ENCODE peak calls at places on chromosomes 12 and 14, in seven cellular contexts. W, F, O, C, N, R and E are unnamed samples. For H3K4me1, the result is how much of the 10 kb centered on the place peaks cover.

GRCh38 chr12:53231859-53232640 is at the start of gene RARG:
- DNase-seq in R (peak), C (peak), W (no peak), O (peak), F (peak), N (peak), E (peak)

GRCh38 chr12:73321319-73321718 is 1049.1 kb downstream of the TRHDE start:
- DNase-seq in C (no peak), F (no peak), N (no peak), O (no peak), W (no peak), R (no peak), E (no peak)

GRCh38 chr12:6229823-6230222 is 29.6 kb downstream of the CD9 start:
- DNase-seq in N (peak), R (peak), C (peak), O (no peak), W (no peak), F (peak), E (no peak)

GRCh38 chr12:55935742-55936151 is 4.8 kb downstream of the DGKA start:
- DNase-seq in N (peak), F (peak), O (peak), W (no peak), C (no peak), R (no peak), E (no peak)

GRCh38 chr14:38502241-38502640 is 246.3 kb upstream of the CLEC14A start:
- DNase-seq in R (no peak), O (no peak), N (no peak), W (no peak), C (no peak), F (no peak), E (no peak)

GRCh38 chr12:2138871-2139308 is 86.1 kb downstream of the CACNA1C start:
- DNase-seq in O (no peak), C (no peak), W (no peak), N (no peak), F (no peak), R (no peak), E (no peak)

GRCh38 chr14:64943981-64944520 is 1.5 kb upstream of the GPX2 start:
- DNase-seq in R (no peak), C (no peak), O (no peak), F (no peak), N (peak), W (no peak), E (no peak)

GRCh38 chr14:104226421-104227385 is 88.3 kb downstream of the KIF26A start:
- DNase-seq in R (no peak), W (no peak), F (no peak), N (peak), O (no peak), C (no peak), E (no peak)

GRCh38 chr14:89958966-89959365 is 3.2 kb downstream of the TDP1 start:
- DNase-seq in R (no peak), F (no peak), C (no peak), W (no peak), N (no peak), O (no peak), E (no peak)

GRCh38 chr14:40887912-40888311 is 718.8 kb upstream of the LRFN5 start:
- DNase-seq in F (no peak), R (no peak), N (no peak), C (no peak), W (no peak), O (no peak), E (no peak)

GRCh38 chr12:120361506-120362208 is 7.3 kb downstream of the MSI1 start:
- DNase-seq in N (peak), O (no peak), C (peak), R (no peak), W (no peak), F (peak), E (no peak)

GRCh38 chr12:67633708-67634107 is 14.8 kb upstream of the DYRK2 start:
- DNase-seq in R (no peak), C (no peak), W (no peak), N (no peak), O (no peak), F (peak), E (no peak)

GRCh38 chr12:113962733-113963132 is 3.4 kb downstream of the RBM19 start:
- DNase-seq in C (no peak), O (no peak), N (no peak), F (no peak), W (no peak), R (no peak), E (no peak)

GRCh38 chr14:102187583-102188001 is 47.9 kb downstream of the WDR20 start:
- DNase-seq in W (no peak), N (peak), C (no peak), R (peak), O (no peak), F (peak), E (no peak)

GRCh38 chr14:24853446-24853845 is 196.5 kb downstream of the STXBP6 start:
- DNase-seq in W (no peak), R (no peak), C (no peak), F (no peak), N (no peak), O (no peak), E (no peak)

GRCh38 chr12:50265770-50266524 is 17.4 kb downstream of the LIMA1 start:
- DNase-seq in N (no peak), F (no peak), C (no peak), O (no peak), R (peak), W (no peak), E (no peak)

GRCh38 chr12:100801335-100801734 is 6.8 kb downstream of the ANO4 start:
- DNase-seq in R (no peak), F (no peak), N (no peak), C (no peak), O (no peak), W (no peak), E (no peak)

GRCh38 chr14:96156804-96157760 is 47.6 kb upstream of the BDKRB2 start:
- DNase-seq in C (no peak), N (no peak), W (no peak), O (no peak), F (no peak), R (no peak), E (no peak)

GRCh38 chr14:73771848-73772705 is 57.9 kb upstream of the PNMA1 start:
- DNase-seq in C (no peak), R (peak), F (peak), O (peak), W (no peak), N (peak), E (peak)

GRCh38 chr14:100532154-100532915 is 54.9 kb downstream of the BEGAIN start:
- DNase-seq in W (no peak), N (peak), R (peak), C (peak), F (no peak), O (peak), E (no peak)

GRCh38 chr12:39178837-39179236 is 264.1 kb downstream of the KIF21A start:
- DNase-seq in W (no peak), C (no peak), O (no peak), R (no peak), N (no peak), F (no peak), E (no peak)

GRCh38 chr14:101505216-101505970 is 55.9 kb upstream of the DIO3 start:
- DNase-seq in R (no peak), F (peak), O (no peak), N (peak), W (no peak), C (peak), E (no peak)

DNA sequence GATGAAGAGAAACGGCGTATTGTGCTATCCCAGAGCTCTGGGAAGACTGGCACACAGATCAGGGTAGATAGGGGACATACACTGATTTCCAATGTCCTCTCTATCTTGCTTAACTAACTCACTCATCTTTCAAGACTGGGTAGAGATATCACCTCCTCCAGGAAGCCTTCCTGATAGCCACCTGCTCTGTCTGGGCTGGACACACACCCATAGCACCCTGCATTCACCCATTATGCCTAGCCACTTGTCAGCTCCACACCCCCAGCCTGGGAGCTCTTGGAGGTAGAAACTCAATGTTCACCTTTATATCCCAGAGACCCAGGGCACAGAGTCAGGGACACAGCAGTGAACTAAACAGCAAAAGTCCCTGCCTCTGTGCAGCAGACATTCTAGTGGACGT is 52.0 kb downstream of the ACTN1 start:
- DNase-seq in F (no peak), W (no peak), N (no peak), O (no peak), C (no peak), R (no peak), E (no peak)
- H3K4me1 ChIP-seq in F (under half), W (under half), N (under half), O (half or more), C (under half), R (under half), E (under half)

GRCh38 chr12:92445253-92446081 is 257.3 kb upstream of the PLEKHG7 start:
- DNase-seq in R (peak), C (no peak), W (no peak), F (peak), O (no peak), N (no peak), E (no peak)
- H3K27ac ChIP-seq in R (peak), C (no peak), W (peak), F (peak), O (no peak), N (no peak), E (no peak)

DNA sequence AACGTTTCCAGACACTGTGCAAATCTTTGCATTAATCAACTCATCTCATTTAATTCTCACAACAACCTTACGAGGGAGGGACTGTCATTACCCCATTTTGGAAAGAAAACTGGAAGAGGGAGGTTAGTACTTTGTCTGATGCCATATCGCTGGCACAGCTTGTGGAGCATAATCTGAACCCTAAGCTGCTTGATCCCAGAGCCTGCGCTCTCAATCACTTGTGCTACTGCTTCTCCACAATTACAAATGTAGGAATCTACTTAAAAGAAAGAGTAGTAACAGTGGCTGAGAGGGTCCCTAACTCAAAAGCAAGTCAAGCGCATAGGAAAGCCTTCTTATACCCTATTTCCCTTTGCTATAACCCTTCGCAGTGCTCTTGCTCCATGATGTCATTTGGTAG is 3.2 kb downstream of the EFS start:
- DNase-seq in C (no peak), R (no peak), N (no peak), F (no peak), W (no peak), O (no peak), E (no peak)
- H3K4me1 ChIP-seq in C (half or more), R (under half), N (under half), F (under half), W (under half), O (under half), E (under half)

DNA sequence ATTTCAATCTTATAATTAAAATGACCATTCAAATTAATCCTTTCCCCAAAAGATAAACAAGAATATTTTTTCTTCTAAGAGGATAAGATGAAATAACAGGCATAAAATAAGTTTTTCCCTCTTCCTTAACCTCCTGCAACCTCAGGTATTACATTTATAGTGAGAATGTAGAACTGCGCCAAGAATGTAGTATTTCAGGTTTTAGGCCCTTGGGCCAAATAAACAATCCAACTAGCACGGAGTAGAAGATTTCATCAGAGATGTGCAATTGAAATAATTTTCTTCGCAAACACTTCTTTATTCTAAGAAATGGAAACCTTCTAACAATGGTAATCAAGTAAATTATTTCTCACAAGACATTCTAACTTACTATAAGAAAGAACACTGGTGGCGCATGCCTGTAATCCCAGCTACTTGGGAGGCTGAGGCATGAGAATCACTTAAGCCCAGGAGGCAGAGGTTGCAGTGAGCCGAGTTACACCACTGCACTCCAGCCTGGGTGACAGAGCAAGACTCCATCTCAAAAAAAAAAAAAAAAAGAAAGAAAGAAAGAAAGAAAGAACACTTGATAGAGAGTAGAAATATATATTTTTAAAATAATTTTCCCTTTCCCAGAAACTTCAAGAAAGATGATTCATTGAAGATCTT is 100.8 kb downstream of the TAOK3 start:
- DNase-seq in R (peak), O (no peak), W (no peak), C (no peak), F (no peak), N (no peak), E (no peak)
- H3K27ac ChIP-seq in R (peak), O (no peak), W (peak), C (no peak), F (no peak), N (no peak), E (no peak)

DNA sequence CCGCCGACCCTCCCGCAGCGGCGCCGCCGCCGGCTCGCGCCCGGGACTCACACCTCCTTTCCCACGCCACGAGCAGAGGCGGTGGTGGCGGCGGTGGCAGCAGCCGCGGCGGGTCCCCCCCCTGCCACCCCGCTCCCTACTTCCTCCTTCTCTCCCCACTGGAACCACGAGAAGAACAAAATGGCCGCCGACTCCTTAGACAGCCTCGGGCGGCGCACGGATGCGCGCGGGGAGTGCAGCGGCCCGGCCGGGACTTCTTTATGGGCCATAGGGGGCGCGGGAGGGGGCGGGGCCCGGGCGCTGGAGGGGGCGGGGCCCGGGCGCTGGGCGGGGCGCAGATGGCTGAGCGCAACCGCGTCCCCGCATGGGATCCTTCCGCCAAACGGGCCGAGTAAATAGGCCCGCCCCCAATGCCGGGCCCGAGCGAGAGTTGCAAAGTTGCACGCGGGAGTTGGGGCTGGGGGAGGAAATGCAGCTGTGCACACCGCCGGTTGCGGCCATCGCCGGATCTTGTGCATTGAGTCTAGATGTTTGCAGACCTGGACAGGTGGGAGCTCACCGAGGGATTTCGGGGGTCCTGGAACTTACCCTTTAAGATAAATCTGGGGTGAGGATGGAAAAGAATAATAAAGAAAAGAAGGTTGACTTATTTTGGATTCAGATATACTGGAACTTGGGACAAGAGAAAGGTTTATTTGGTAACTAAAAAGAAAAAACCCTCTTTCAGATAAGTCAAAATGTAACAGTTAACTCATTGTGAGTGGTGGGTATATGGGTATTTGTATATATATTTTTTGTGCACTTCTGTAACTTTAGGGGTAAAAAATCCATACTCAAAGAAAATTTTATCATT is at the start of gene PPP1CC:
- DNase-seq in O (peak), C (peak), N (peak), W (peak), R (peak), F (peak), E (peak)
- H3K4me1 ChIP-seq in O (under half), C (half or more), N (under half), W (under half), R (under half), F (under half), E (under half)

GRCh38 chr12:95228617-95229016 is 11.0 kb downstream of the VEZT start:
- DNase-seq in O (no peak), R (no peak), F (no peak), C (no peak), N (no peak), W (no peak), E (no peak)

GRCh38 chr12:95231190-95231589 is 13.6 kb downstream of the VEZT start:
- DNase-seq in F (no peak), W (no peak), N (no peak), C (no peak), R (no peak), O (no peak), E (no peak)

GRCh38 chr12:95225645-95226212 is 8.1 kb downstream of the VEZT start:
- DNase-seq in C (no peak), N (no peak), W (no peak), O (no peak), R (no peak), F (peak), E (no peak)

GRCh38 chr12:95230313-95230712 is 12.7 kb downstream of the VEZT start:
- DNase-seq in O (no peak), F (no peak), C (no peak), R (no peak), W (no peak), N (no peak), E (no peak)

DNA sequence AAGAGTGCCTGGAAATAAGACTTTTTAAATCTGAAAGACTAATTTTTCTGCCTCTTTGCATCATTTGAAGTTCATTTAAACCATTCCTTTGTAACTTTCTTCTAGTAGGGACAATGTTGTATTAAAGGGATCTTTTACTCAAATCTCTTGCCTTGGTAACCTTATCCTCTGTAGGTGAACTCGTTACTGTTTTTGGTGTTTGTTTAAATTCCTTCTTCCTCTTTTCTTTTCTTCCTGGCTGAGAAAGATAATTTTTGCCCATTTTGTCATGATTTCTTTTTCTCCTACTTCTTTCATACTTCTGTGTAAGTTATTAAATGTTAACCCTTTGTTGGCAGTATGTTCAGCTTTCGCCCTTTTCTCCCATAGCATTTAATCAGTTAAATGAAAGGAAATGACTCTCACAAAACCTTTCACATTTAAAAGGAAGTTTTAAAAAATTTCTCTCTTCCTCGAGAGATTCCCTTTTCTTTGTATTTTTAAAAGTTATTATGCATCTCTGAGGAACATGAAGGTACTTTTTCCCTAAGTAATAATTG is 10.3 kb downstream of the VEZT start:
- DNase-seq in O (no peak), C (no peak), R (no peak), F (no peak), N (no peak), W (no peak), E (no peak)
- H3K27ac ChIP-seq in O (no peak), C (no peak), R (no peak), F (peak), N (no peak), W (peak), E (no peak)

GRCh38 chr12:27552886-27553560 is 29.0 kb downstream of the PPFIBP1 start:
- DNase-seq in W (no peak), R (peak), N (no peak), F (no peak), C (no peak), O (no peak), E (no peak)

GRCh38 chr12:27552235-27552634 is 28.2 kb downstream of the PPFIBP1 start:
- DNase-seq in R (no peak), N (no peak), C (no peak), O (no peak), F (no peak), W (no peak), E (no peak)

GRCh38 chr12:27555316-27555715 is 31.3 kb downstream of the PPFIBP1 start:
- DNase-seq in W (no peak), C (no peak), O (no peak), N (no peak), F (no peak), R (no peak), E (no peak)

GRCh38 chr12:27554421-27555186 is 30.6 kb downstream of the PPFIBP1 start:
- DNase-seq in C (peak), F (peak), R (no peak), O (no peak), W (no peak), N (peak), E (no peak)

GRCh38 chr12:27554003-27554402 is 30.0 kb downstream of the PPFIBP1 start:
- DNase-seq in C (no peak), W (no peak), N (no peak), F (no peak), O (no peak), R (no peak), E (no peak)
- H3K4me1 ChIP-seq in C (half or more), W (under half), N (under half), F (half or more), O (under half), R (half or more), E (under half)

GRCh38 chr14:70955543-70956480 is 48.6 kb downstream of the PCNX1 start:
- DNase-seq in C (no peak), R (no peak), N (no peak), W (no peak), O (peak), F (no peak), E (peak)

GRCh38 chr14:70957710-70958109 is 50.5 kb downstream of the PCNX1 start:
- DNase-seq in O (no peak), R (no peak), F (no peak), C (no peak), N (no peak), W (no peak), E (no peak)

GRCh38 chr14:70954068-70954467 is 46.8 kb downstream of the PCNX1 start:
- DNase-seq in N (no peak), R (no peak), F (no peak), C (no peak), O (no peak), W (no peak), E (no peak)

GRCh38 chr14:70952485-70952884 is 45.2 kb downstream of the PCNX1 start:
- DNase-seq in W (no peak), O (no peak), R (no peak), F (no peak), C (no peak), N (no peak), E (no peak)

DNA sequence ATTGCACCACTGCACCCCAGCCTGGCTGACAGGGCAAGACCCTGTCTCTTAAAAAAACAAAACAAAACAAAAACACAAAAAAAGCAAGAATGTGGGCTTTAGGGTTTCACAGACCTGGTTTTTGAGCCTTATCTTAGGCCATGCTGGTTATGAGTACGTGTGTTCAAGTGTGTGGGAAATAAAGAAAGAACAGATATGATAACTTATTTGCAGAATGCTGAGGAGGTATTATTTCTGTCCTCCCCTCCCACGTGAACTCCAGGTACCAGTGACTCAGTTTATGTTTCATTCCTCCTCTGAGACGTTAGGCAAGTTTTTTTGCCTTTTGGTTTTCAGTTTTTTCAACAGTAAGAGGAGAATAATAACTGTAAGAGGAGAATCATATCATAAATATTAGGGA is 49.3 kb downstream of the PCNX1 start:
- DNase-seq in R (no peak), W (no peak), C (no peak), F (no peak), N (no peak), O (no peak), E (no peak)
- H3K27ac ChIP-seq in R (no peak), W (no peak), C (no peak), F (no peak), N (no peak), O (no peak), E (no peak)